ENCODE peak calls at places on chromosome 9, in nine cellular contexts. C is gastrocnemius medialis, V is uterus, D is psoas muscle, Z is heart right ventricle, A is keratinocyte, Y is transverse colon, O is tibial nerve, I is fibroblast of lung. U is an unnamed sample. For H3K27me3, the result is how much of the 10 kb centered on the place peaks cover.

GRCh38 chr9:106958955-106959657 is 96.1 kb downstream of the ZNF462 start:
- DNase-seq in O (no peak), I (no peak), A (no peak), D (no peak), Z (no peak), C (no peak), Y (no peak), V (no peak), U (no peak)

GRCh38 chr9:6827370-6827949 is 69.7 kb downstream of the KDM4C start:
- DNase-seq in Y (no peak), I (peak), V (no peak), D (no peak), O (peak), Z (no peak), C (no peak), A (no peak), U (no peak)

GRCh38 chr9:37540634-37541033 is 35.5 kb downstream of the FBXO10 start:
- DNase-seq in Z (peak), O (no peak), D (peak), C (peak), I (no peak), A (no peak), V (no peak), Y (peak), U (no peak)

GRCh38 chr9:3467593-3468219 is 58.1 kb downstream of the RFX3 start:
- DNase-seq in Y (peak), D (peak), O (peak), C (peak), A (no peak), Z (peak), V (no peak), I (peak), U (no peak)

GRCh38 chr9:122179054-122179689 is 19.5 kb downstream of the MORN5 start:
- DNase-seq in A (no peak), V (no peak), C (no peak), Y (peak), Z (no peak), D (no peak), I (no peak), O (no peak), U (no peak)

GRCh38 chr9:98962181-98962560 is 18.5 kb downstream of the COL15A1 start:
- DNase-seq in O (no peak), A (no peak), I (peak), C (no peak), Y (no peak), V (no peak), Z (no peak), D (no peak), U (no peak)

GRCh38 chr9:3760031-3760430 is 234.2 kb upstream of the RFX3 start:
- DNase-seq in O (no peak), D (no peak), A (no peak), I (peak), V (no peak), C (no peak), Z (no peak), Y (no peak), U (no peak)

GRCh38 chr9:38643456-38644173 is 23.2 kb upstream of the ANKRD18A start:
- DNase-seq in C (no peak), O (no peak), I (no peak), A (no peak), Y (no peak), Z (no peak), D (no peak), V (no peak), U (no peak)

GRCh38 chr9:87071473-87071872 is 124.2 kb upstream of the GAS1 start:
- DNase-seq in O (no peak), Y (no peak), D (no peak), Z (no peak), C (no peak), V (no peak), A (peak), I (no peak), U (no peak)

GRCh38 chr9:91425270-91425669 is 1.6 kb upstream of the NFIL3 start:
- DNase-seq in Y (no peak), C (no peak), V (no peak), I (peak), Z (no peak), D (no peak), O (no peak), A (no peak), U (no peak)

GRCh38 chr9:98168153-98168780 is 24.2 kb downstream of the CORO2A start:
- DNase-seq in I (no peak), V (no peak), C (no peak), Y (no peak), Z (no peak), A (no peak), D (no peak), O (no peak), U (no peak)

GRCh38 chr9:29144476-29144875 is 1571.2 kb upstream of the C9orf72 start:
- DNase-seq in V (no peak), A (no peak), Z (no peak), D (no peak), Y (no peak), I (no peak), C (no peak), O (no peak), U (no peak)

GRCh38 chr9:120909904-120910303 is 16.7 kb downstream of the TRAF1 start:
- DNase-seq in Z (no peak), D (no peak), Y (no peak), O (no peak), C (no peak), A (no peak), V (no peak), I (no peak), U (no peak)

GRCh38 chr9:134206317-134207300 is 42.2 kb upstream of the RNU6ATAC start:
- DNase-seq in C (peak), A (no peak), O (no peak), Z (no peak), D (peak), V (peak), Y (no peak), I (no peak), U (no peak)

GRCh38 chr9:90559075-90560073 is 83.2 kb downstream of the DIRAS2 start:
- DNase-seq in V (no peak), Y (no peak), D (no peak), I (no peak), Z (no peak), O (no peak), A (no peak), C (no peak), U (no peak)

GRCh38 chr9:38700695-38701094 is 19.2 kb downstream of the FAM240B start:
- DNase-seq in C (no peak), Z (no peak), V (no peak), Y (no peak), I (peak), O (peak), D (no peak), A (peak), U (no peak)

GRCh38 chr9:82764270-82764669 is 298.7 kb downstream of the RASEF start:
- DNase-seq in A (no peak), Y (no peak), O (no peak), V (no peak), D (no peak), I (no peak), C (no peak), Z (no peak), U (no peak)

GRCh38 chr9:97714435-97714834 is 17.3 kb upstream of the XPA start:
- DNase-seq in V (no peak), C (no peak), I (peak), Z (no peak), O (no peak), Y (no peak), D (no peak), A (peak), U (peak)

GRCh38 chr9:137645211-137645610 is 26.4 kb downstream of the EHMT1 start:
- DNase-seq in C (no peak), I (no peak), D (no peak), A (no peak), Z (no peak), Y (no peak), V (no peak), O (no peak), U (no peak)

GRCh38 chr9:107935931-107936330 is 446.4 kb upstream of the KLF4 start:
- DNase-seq in C (no peak), D (no peak), V (no peak), Y (no peak), I (no peak), A (no peak), Z (no peak), O (no peak), U (no peak)

GRCh38 chr9:96163141-96163540 is 138.8 kb downstream of the HSD17B3 start:
- DNase-seq in V (no peak), O (no peak), A (no peak), D (no peak), Y (no peak), I (no peak), C (no peak), Z (no peak), U (no peak)

GRCh38 chr9:17116400-17116837 is 18.4 kb upstream of the CNTLN start:
- DNase-seq in Z (no peak), D (no peak), V (no peak), C (no peak), O (no peak), Y (no peak), A (no peak), I (peak), U (no peak)

GRCh38 chr9:26756881-26757280 is 135.7 kb downstream of the CAAP1 start:
- DNase-seq in I (no peak), O (no peak), Y (no peak), V (no peak), D (no peak), Z (no peak), A (no peak), C (no peak), U (no peak)

GRCh38 chr9:109709881-109710280 is 70.1 kb upstream of the PALM2AKAP2 start:
- DNase-seq in O (no peak), Y (no peak), Z (no peak), D (no peak), C (no peak), A (no peak), V (no peak), I (no peak), U (no peak)

GRCh38 chr9:131018621-131019020 is 9.6 kb downstream of the LAMC3 start:
- DNase-seq in Y (no peak), A (no peak), I (no peak), O (no peak), D (no peak), V (no peak), Z (no peak), C (no peak), U (no peak)

GRCh38 chr9:136997830-136998234 is 1.5 kb upstream of the CLIC3 start:
- DNase-seq in Z (no peak), Y (peak), D (no peak), V (no peak), I (no peak), C (no peak), A (no peak), O (no peak), U (no peak)

GRCh38 chr9:71263451-71263850 is 142.0 kb upstream of the TRPM3 start:
- DNase-seq in V (no peak), A (no peak), O (no peak), D (no peak), C (no peak), Z (no peak), Y (no peak), I (no peak), U (no peak)

GRCh38 chr9:135737840-135738521 is 36.0 kb downstream of the KCNT1 start:
- DNase-seq in D (no peak), O (no peak), Y (no peak), V (no peak), Z (no peak), I (no peak), C (no peak), A (no peak), U (no peak)

GRCh38 chr9:87556821-87557220 is 59.2 kb downstream of the DAPK1 start:
- DNase-seq in D (no peak), O (no peak), Z (peak), Y (no peak), C (peak), A (no peak), V (peak), I (no peak), U (no peak)

GRCh38 chr9:93134018-93134739 is at the start of gene NINJ1:
- DNase-seq in Y (peak), Z (peak), I (peak), C (peak), A (no peak), O (no peak), V (peak), D (peak), U (no peak)

GRCh38 chr9:83620841-83621636 is 1.9 kb upstream of the IDNK start:
- DNase-seq in Y (peak), I (peak), V (no peak), O (peak), A (no peak), C (no peak), D (no peak), Z (peak), U (peak)

GRCh38 chr9:95927288-95928004 is 52.0 kb downstream of the ERCC6L2 start:
- DNase-seq in D (no peak), V (no peak), O (no peak), A (no peak), I (no peak), C (no peak), Z (no peak), Y (no peak), U (no peak)

GRCh38 chr9:135693771-135694170 is 5.5 kb downstream of the SOHLH1 start:
- DNase-seq in Y (no peak), Z (no peak), D (no peak), O (no peak), I (no peak), V (no peak), C (no peak), A (no peak), U (no peak)

DNA sequence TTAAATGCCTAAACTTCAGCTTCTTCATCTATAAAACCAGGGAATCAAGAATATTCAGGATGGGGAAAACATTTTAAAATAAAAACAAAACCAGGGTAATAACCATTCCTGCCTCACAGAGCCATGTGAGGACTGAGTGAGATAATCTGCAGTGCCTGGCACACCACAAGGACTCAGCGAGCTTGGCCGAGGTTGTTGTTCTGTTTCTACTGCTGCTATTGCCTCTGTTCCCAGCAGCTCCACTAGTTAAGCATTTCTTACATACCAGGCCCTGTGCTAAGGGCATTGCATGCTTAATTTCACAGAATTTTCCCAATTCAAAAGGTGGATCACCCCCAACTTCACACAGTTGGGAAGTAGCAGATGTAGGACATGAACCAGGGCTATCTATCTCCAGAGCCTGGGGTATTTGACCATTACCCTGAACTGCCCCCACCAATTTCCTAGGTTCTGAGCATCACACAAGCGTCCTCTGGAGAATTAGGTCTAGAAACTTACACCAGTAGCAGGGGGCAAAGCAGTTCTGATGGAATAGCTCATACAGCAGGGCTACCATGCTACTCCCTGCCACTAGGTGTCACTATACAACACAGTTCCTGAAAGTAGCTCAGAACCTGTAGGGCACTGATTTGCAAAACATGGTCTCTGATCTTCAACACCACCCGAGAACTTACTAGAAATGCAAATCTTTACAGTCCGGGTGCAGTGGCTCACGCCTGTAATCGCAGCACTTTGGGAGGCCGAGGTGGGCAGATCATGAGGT is 74.3 kb downstream of the LRSAM1 start:
- DNase-seq in Y (no peak), A (no peak), Z (peak), O (no peak), I (peak), D (no peak), C (no peak), V (no peak), U (no peak)
- TF ChIP-seq CTCF in Y (peak), A (peak), Z (peak), O (peak), I (peak), D (peak), C (peak), V (peak), U (peak)

GRCh38 chr9:94638335-94639044 is 828 bp downstream of the FBP1 start:
- DNase-seq in A (no peak), V (no peak), I (no peak), Y (no peak), O (no peak), C (no peak), Z (no peak), D (no peak), U (no peak)
- H3K4me3 ChIP-seq in A (no peak), V (no peak), I (no peak), Y (peak), O (peak), C (peak), Z (peak), D (peak), U (peak)

DNA sequence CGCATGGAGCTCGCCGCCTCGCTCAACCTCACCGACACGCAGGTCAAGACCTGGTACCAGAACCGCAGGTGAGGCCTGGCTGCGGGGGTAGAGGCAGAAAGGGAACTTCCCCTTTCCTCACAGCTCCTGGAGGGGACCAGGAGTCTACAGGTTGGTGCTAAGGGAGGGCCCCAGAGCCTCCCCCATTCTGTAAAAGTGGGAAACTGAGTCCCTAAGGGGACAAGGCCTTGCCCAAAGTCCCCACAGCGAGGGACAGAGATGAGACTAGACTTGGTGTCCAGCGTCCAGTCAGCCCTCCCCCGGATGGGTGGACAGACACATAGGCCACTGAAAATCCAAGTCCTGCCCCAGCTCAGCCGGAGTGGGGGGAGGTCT is 5.1 kb downstream of the BARHL1 start:
- DNase-seq in Z (no peak), V (no peak), O (no peak), A (no peak), C (no peak), D (no peak), I (no peak), Y (no peak), U (no peak)
- H3K27me3 ChIP-seq in Z (half or more), V (under half), O (under half), A (half or more), C (half or more), D (under half), I (half or more), Y (half or more), U (half or more)

GRCh38 chr9:105154723-105155191 is 89.7 kb upstream of the SLC44A1 start:
- DNase-seq in A (no peak), O (no peak), I (peak), Y (no peak), V (no peak), Z (peak), D (no peak), C (no peak), U (no peak)
- TF ChIP-seq CTCF in A (no peak), O (no peak), I (no peak), Y (no peak), V (no peak), Z (no peak), D (no peak), C (no peak), U (no peak)

GRCh38 chr9:78210841-78211301 is 25.0 kb upstream of the CEP78 start:
- DNase-seq in Y (no peak), V (no peak), A (no peak), D (no peak), C (no peak), O (no peak), Z (no peak), I (no peak), U (no peak)

GRCh38 chr9:78215706-78216105 is 20.2 kb upstream of the CEP78 start:
- DNase-seq in V (no peak), Z (no peak), I (no peak), C (no peak), Y (no peak), D (no peak), O (no peak), A (no peak), U (no peak)

GRCh38 chr9:78213696-78214095 is 22.2 kb upstream of the CEP78 start:
- DNase-seq in A (no peak), D (no peak), I (peak), Y (no peak), Z (no peak), C (no peak), V (no peak), O (no peak), U (peak)

GRCh38 chr9:78212868-78213267 is 23.0 kb upstream of the CEP78 start:
- DNase-seq in Y (no peak), Z (no peak), I (no peak), O (no peak), V (no peak), A (no peak), C (no peak), D (no peak), U (no peak)

DNA sequence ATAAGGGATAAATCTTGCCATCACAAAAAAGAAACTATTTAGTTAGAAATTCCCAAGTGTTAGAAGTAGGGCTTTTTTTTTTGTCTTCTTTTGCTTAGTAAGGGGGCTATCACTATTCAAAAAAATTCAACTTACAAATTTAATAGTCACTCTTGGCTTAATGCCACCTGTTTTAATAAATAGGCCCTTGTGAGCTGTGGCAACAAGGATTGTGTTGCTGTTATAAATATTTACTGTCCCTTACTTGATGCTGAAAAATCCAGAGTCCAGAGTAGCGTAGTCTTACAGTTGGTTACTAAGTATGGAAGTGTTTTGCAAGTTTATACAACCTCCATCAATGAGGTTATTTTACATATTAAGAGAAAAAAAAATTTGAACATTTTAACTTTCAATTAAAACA is 21.4 kb upstream of the CEP78 start:
- DNase-seq in V (no peak), D (no peak), Y (no peak), I (no peak), O (no peak), Z (no peak), A (no peak), C (no peak), U (no peak)
- H3K4me3 ChIP-seq in V (no peak), D (no peak), Y (no peak), I (no peak), O (no peak), Z (no peak), A (no peak), C (no peak), U (no peak)

GRCh38 chr9:104494808-104495207 is 9.3 kb upstream of the OR13F1 start:
- DNase-seq in A (no peak), Y (no peak), V (no peak), I (no peak), O (no peak), Z (no peak), D (no peak), C (no peak), U (no peak)
- H3K27me3 ChIP-seq in A (under half), Y (under half), V (under half), I (under half), O (under half), Z (under half), D (under half), C (under half), U (under half)